ENCODE peak calls at places on chromosomes 6 and 20, in ten cellular contexts. K is WTC11, H is Peyer's patch, A is heart left ventricle, Z is psoas muscle, U is H1, D is fibroblast of villous mesenchyme, J is BJ, C is GM12865, W is kidney epithelial cell. B is an unnamed sample.
A peak's percentile ranks its signal among the peaks of the same experiment; 100 is the strongest.

GRCh38 chr6:33613146-33613793 is 7.9 kb upstream of the ITPR3 start:
- DNase-seq in D (no peak), Z (no peak), K (no peak), A (no peak), J (no peak), H (no peak), W (no peak), C (no peak), U (no peak), B (no peak)

GRCh38 chr20:8094415-8094818 is 37.6 kb upstream of the PLCB1 start:
- DNase-seq in U (no peak), D (peak; percentile 67), A (peak; percentile 84), H (peak; percentile 22), J (peak; percentile 35), C (no peak), K (no peak), Z (peak; percentile 29), W (no peak), B (peak; percentile 47)

GRCh38 chr6:162554531-162554930 is 173.0 kb downstream of the PRKN start:
- DNase-seq in Z (no peak), A (no peak), D (no peak), J (no peak), C (no peak), W (no peak), U (no peak), H (no peak), K (no peak), B (no peak)

GRCh38 chr6:139753198-139753861 is 378.9 kb upstream of the CITED2 start:
- DNase-seq in J (no peak), W (peak; percentile 55), H (no peak), K (no peak), C (no peak), Z (no peak), U (no peak), D (peak; percentile 86), A (no peak), B (no peak)

GRCh38 chr6:1263039-1263849 is 48.7 kb upstream of the FOXQ1 start:
- DNase-seq in J (no peak), W (no peak), H (no peak), Z (no peak), A (no peak), U (no peak), D (peak; percentile 94), K (peak; percentile 51), C (no peak), B (no peak)

GRCh38 chr6:43823390-43823789 is 53.4 kb downstream of the VEGFA start:
- DNase-seq in A (no peak), Z (no peak), H (no peak), K (no peak), U (no peak), D (no peak), C (no peak), W (no peak), J (no peak), B (no peak)

GRCh38 chr20:58001381-58001780 is 227.1 kb downstream of the ANKRD60 start:
- DNase-seq in H (no peak), A (peak; percentile 63), Z (peak; percentile 54), J (no peak), U (no peak), W (no peak), D (no peak), C (no peak), K (no peak), B (no peak)

GRCh38 chr6:97053643-97054411 is 129.3 kb downstream of the KLHL32 start:
- DNase-seq in C (no peak), K (no peak), D (peak; percentile 41), W (no peak), U (no peak), A (no peak), Z (no peak), J (no peak), H (no peak), B (no peak)

GRCh38 chr6:159134701-159135364 is 34.4 kb upstream of the FNDC1 start:
- DNase-seq in C (peak; percentile 76), Z (peak; percentile 55), U (peak; percentile 64), A (peak; percentile 62), W (peak; percentile 2), K (peak; percentile 86), H (peak; percentile 84), D (peak; percentile 56), J (no peak), B (peak; percentile 72)

GRCh38 chr20:15162061-15162740 is 824.8 kb upstream of the FLRT3 start:
- DNase-seq in C (peak; percentile 67), J (no peak), K (no peak), A (no peak), D (no peak), W (no peak), H (no peak), Z (no peak), U (no peak), B (no peak)

DNA sequence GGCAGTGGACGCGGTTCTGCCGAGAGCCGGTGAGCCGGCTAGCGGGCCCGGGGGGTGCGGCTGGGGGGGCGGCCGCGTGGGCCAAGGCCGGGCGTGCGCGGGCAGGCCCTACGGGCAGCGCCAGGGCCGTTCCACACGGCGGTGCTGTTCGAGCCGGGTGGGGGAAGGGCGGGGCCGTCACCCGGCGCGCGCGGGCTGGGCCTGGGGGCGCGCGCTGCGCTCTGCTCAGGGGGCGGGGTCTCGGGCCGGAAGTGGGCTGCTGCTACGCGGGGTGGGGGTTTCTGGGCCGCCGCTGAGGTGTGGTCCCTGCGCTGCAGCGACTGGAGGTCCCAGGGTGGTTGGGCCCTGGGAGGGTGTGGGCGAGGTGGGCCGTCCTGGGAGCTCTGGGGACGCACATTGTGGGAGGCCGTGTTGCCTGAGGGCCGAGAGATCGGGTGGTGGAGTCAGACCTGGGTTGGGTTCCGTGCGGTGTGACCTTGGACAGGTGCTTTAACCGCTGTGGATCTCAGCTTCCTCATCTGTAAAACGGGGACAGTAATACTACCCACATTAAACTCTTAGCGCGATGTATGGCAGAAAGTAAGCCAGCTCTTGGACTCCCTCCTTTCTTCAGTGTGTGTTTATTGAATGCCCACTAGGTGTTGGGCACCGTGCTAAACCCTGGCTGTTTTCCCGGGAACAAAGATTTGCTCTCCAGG is 395 bp downstream of the MAPRE1 start:
- DNase-seq in W (no peak), D (peak; percentile 66), K (peak; percentile 70), H (peak; percentile 61), C (peak; percentile 84), A (peak; percentile 80), Z (peak; percentile 78), J (no peak), U (no peak), B (no peak)
- TF ChIP-seq CTCF in W (no peak), D (peak; percentile 9), K (no peak), H (no peak), C (no peak), A (no peak), Z (no peak), J (no peak), U (no peak), B (no peak)

DNA sequence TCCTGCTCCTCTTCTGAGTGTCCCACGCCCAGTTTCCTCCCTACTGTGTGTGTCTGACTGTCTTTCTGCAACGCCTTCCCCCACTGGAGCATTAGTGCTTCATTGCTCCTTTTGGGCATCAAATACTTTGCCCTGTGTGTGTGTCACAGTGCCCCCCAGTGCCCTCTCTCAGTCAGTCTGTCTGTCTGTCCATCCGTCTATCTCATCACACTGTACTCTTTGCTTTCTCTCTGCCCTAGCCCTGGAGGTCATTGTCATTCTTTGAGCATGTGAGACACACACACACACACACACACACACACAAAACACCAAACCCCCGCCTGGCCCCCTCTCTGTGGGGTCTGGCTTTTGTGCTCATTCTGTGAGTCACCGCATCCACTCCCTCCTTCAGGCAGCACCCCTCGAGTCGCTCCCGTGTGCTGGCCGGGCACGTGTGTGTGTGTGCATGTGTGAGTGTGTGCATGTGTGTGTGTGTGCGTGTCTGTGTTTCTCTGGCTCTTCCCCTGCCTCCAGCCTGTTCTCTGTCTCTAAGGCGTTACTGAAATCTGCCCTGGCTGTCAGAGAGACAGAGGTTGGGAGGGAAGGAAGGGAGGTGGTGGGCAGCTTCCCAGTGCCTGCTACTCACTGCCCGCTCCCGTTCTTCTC is 72.0 kb downstream of the SRC start:
- DNase-seq in H (no peak), C (no peak), W (no peak), D (no peak), J (no peak), A (no peak), Z (no peak), K (no peak), U (no peak), B (no peak)
- TF ChIP-seq CTCF in H (no peak), C (no peak), W (no peak), D (no peak), J (no peak), A (no peak), Z (no peak), K (no peak), U (no peak), B (no peak)

DNA sequence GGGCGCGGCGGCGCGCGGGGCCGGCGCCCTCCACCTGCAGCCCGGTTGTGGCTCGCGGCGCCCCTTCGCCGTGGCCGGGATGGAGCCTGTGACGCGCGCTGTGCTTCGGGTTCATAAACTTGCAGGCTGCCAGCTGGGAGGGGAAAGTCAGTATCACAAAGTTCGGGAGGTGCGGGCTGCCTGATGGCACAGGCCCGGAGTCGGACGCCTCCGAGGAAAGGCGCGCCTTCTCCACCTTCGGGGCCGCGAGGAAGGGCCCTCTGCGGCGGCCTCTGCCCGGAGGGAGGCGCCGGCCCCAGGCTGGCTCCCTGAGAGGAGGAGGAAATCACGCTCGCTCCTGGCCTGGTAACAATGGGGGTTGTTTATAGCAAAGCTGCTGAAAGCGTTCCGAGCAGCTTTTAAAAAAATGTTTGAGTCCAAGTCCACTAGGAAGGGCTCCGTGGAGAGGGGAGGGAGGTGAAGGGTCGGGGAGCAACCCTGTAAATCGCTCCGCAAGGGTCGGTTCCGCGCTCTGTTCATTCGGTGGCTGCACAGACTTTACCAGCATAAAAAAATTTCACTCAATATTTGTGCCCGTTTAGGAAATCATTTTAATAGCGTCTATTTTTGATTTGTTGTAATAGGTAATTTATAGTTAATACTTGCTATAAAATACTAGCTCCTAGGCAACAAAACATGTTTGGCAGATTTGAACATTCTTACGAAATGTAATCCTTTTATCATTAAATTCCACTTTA is 1.0 kb downstream of the AFDN start:
- DNase-seq in D (peak; percentile 31), W (no peak), Z (peak; percentile 30), A (peak; percentile 63), K (peak; percentile 63), J (no peak), U (no peak), H (no peak), C (peak; percentile 48), B (no peak)
- TF ChIP-seq CTCF in D (peak; percentile 9), W (no peak), Z (no peak), A (peak; percentile 23), K (no peak), J (no peak), U (no peak), H (no peak), C (no peak), B (no peak)

DNA sequence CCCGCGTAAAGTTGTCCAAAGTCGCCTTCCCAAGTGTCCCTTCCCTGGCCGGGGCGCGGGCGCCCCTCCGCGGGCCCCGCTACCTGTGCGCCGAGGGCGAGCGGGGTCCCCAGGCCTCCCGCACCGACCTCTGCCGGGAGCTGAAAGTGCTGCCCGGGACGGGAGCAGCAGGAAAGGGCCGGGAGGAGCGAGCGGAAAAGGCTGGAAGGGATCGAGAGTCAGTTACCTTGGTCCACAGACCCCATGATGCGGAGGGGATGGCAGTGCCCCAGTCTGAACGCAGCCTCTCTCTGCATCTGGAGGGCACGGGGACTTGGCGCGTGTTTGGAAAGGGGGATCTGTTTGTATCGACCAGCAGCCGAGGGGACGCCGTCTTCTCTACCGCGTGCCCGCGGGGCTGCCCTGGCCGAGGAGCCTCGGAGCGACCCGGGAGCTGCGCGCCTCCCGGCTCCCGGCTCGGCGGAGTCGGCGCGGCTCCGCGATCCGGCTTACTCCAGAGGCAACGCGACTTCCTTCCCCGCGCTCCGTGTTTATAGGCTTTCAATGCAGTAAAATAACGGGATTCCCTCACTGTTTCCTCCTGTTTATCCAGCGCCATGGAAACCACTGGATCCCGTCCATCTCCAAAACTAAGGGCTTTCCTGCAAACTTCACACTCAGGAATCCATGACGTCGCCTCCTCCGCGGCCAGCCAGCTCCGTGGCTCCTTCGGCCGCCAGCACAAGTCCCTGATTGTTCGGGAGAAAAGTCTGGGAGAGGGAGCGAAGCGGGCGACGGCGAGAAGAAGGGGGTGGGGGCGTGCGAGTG is 20.0 kb upstream of the NFATC2 start:
- DNase-seq in U (no peak), D (peak; percentile 93), Z (peak; percentile 75), H (peak; percentile 25), C (no peak), K (peak; percentile 63), J (peak; percentile 89), A (peak; percentile 83), W (peak; percentile 75), B (peak; percentile 45)
- TF ChIP-seq CTCF in U (peak; percentile 15), D (no peak), Z (no peak), H (no peak), C (no peak), K (no peak), J (peak; percentile 6), A (peak; percentile 54), W (no peak), B (no peak)

B was measured in omental fat pad.